ENCODE peak calls at places on chromosome 7, in seven cellular contexts. V is body of pancreas, B is right lobe of liver, K is endothelial cell of umbilical vein, M is spleen, Q is testis, P is tibial nerve. E is an unnamed sample.

GRCh38 chr7:135177021-135177696 is 6.7 kb upstream of the CYREN start:
- DNase-seq in P (no peak), B (no peak), Q (no peak), V (no peak), M (peak), K (no peak), E (no peak)

GRCh38 chr7:122864838-122865237 is 21.4 kb downstream of the CADPS2 start:
- DNase-seq in M (no peak), P (no peak), V (no peak), B (no peak), K (no peak), Q (no peak), E (no peak)

GRCh38 chr7:134625571-134625970 is 21.1 kb upstream of the BPGM start:
- DNase-seq in M (no peak), V (no peak), P (no peak), K (no peak), B (no peak), Q (no peak), E (no peak)

GRCh38 chr7:87218941-87219544 is 489 bp downstream of the TMEM243 start:
- DNase-seq in P (peak), V (peak), M (peak), B (peak), K (no peak), Q (peak), E (peak)

GRCh38 chr7:98875501-98875900 is 2.8 kb upstream of the TRRAP start:
- DNase-seq in Q (peak), P (no peak), M (peak), K (no peak), B (peak), V (no peak), E (peak)

GRCh38 chr7:151726875-151727578 is 149.9 kb downstream of the PRKAG2 start:
- DNase-seq in P (no peak), V (no peak), K (no peak), B (peak), Q (no peak), M (no peak), E (no peak)

GRCh38 chr7:74334026-74334425 is 44.8 kb downstream of the CLIP2 start:
- DNase-seq in K (no peak), M (no peak), Q (no peak), V (peak), B (no peak), P (no peak), E (no peak)

GRCh38 chr7:91915401-91916067 is 25.1 kb upstream of the AKAP9 start:
- DNase-seq in V (no peak), K (no peak), M (no peak), B (no peak), P (no peak), Q (no peak), E (no peak)

GRCh38 chr7:157609932-157610640 is 273.3 kb downstream of the DNAJB6 start:
- DNase-seq in V (no peak), B (no peak), Q (no peak), P (no peak), M (peak), K (no peak), E (no peak)

GRCh38 chr7:135774284-135774683 is 25.7 kb upstream of the FAM180A start:
- DNase-seq in K (peak), B (no peak), Q (no peak), V (peak), P (no peak), M (no peak), E (no peak)

GRCh38 chr7:133207687-133208086 is 45.2 kb upstream of the EXOC4 start:
- DNase-seq in M (no peak), B (no peak), K (no peak), V (no peak), Q (no peak), P (no peak), E (no peak)

GRCh38 chr7:84058311-84059076 is 136.1 kb downstream of the SEMA3A start:
- DNase-seq in Q (no peak), B (no peak), V (no peak), M (no peak), K (peak), P (no peak), E (no peak)

GRCh38 chr7:120064565-120064964 is 208.4 kb upstream of the KCND2 start:
- DNase-seq in Q (no peak), M (no peak), B (no peak), P (no peak), K (no peak), V (no peak), E (no peak)

GRCh38 chr7:83429493-83429892 is 219.4 kb downstream of the SEMA3E start:
- DNase-seq in M (no peak), K (no peak), P (no peak), B (no peak), V (no peak), Q (no peak), E (no peak)

GRCh38 chr7:48101880-48102448 is 12.9 kb downstream of the UPP1 start:
- DNase-seq in P (no peak), V (no peak), K (no peak), B (no peak), M (no peak), Q (no peak), E (no peak)

GRCh38 chr7:149003560-149004305 is 24.6 kb downstream of the PDIA4 start:
- DNase-seq in K (no peak), P (no peak), B (no peak), V (no peak), M (peak), Q (no peak), E (no peak)

GRCh38 chr7:78018541-78019456 is 220.2 kb downstream of the PHTF2 start:
- DNase-seq in Q (peak), P (peak), B (no peak), V (peak), K (peak), M (peak), E (peak)

GRCh38 chr7:22137466-22137865 is 191.8 kb upstream of the CDCA7L start:
- DNase-seq in B (no peak), M (no peak), P (no peak), V (no peak), K (no peak), Q (no peak), E (no peak)

GRCh38 chr7:78863248-78863647 is 590.2 kb downstream of the MAGI2 start:
- DNase-seq in P (no peak), K (no peak), V (no peak), Q (no peak), M (no peak), B (no peak), E (no peak)

GRCh38 chr7:126605553-126605952 is 647.2 kb downstream of the GRM8 start:
- DNase-seq in P (no peak), B (no peak), M (no peak), V (no peak), K (no peak), Q (no peak), E (no peak)

GRCh38 chr7:123665896-123666295 is 10.2 kb downstream of the LMOD2 start:
- DNase-seq in V (no peak), K (no peak), B (peak), P (no peak), M (no peak), Q (no peak), E (no peak)

DNA sequence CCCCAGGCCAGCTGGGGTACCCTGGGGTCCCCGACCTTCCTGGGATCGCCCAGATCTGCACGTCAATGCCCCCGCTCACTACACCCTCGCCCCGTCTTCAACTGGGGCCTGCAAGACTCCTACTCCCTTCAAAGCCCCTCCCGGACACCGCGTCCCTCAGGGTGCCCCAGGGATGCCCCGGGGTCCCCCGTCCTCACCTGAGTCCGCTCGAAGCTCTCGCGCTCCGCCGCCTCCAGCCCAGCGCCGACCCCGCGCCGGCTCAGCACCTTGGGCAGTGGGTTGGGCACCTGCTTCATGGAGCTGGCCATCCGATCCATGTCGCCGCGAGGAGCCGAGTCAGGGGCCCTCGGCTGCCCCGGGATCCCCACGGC is at the start of gene HIP1:
- DNase-seq in M (no peak), V (no peak), B (no peak), Q (no peak), K (no peak), P (no peak), E (no peak)
- TF ChIP-seq POLR2A in M (no peak), V (no peak), B (no peak), Q (no peak), K (no peak), P (peak), E (no peak)

GRCh38 chr7:154289119-154289518 is 236.9 kb downstream of the DPP6 start:
- DNase-seq in V (no peak), P (no peak), M (peak), Q (no peak), K (no peak), B (no peak), E (no peak)

GRCh38 chr7:154287370-154287769 is 235.2 kb downstream of the DPP6 start:
- DNase-seq in B (no peak), P (no peak), M (peak), V (no peak), K (no peak), Q (no peak), E (no peak)
- TF ChIP-seq CTCF in B (no peak), P (no peak), M (no peak), V (no peak), K (no peak), Q (no peak), E (no peak)

DNA sequence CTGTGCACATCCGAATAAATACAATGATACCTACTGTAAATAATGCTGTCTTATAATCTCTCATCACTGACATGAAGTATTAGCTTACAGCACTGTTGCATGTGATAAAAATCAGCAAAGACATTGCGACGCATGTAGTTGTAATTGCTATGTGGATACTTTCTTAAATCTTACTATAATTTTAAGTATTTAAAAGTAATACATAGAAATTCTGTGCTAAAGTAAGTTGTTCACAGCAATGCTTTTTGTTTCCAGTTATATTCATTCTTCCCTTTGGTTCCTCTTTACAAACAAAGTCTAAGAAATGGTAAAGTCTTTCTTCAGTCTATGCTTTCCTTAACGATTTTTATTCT is 113.7 kb upstream of the DGKB start:
- DNase-seq in P (no peak), K (no peak), V (no peak), B (no peak), Q (no peak), M (no peak), E (no peak)
- H3K27ac ChIP-seq in P (no peak), K (no peak), V (no peak), B (no peak), Q (no peak), M (no peak), E (no peak)

GRCh38 chr7:2244404-2244803 is 2.4 kb downstream of the NUDT1 start:
- DNase-seq in M (no peak), B (no peak), Q (no peak), V (no peak), P (no peak), K (no peak), E (no peak)

GRCh38 chr7:2241580-2242540 is at the start of the genes MRM2 and NUDT1:
- DNase-seq in B (peak), Q (peak), V (peak), M (peak), K (peak), P (peak), E (peak)

GRCh38 chr7:2245883-2246679 is 4.1 kb downstream of the NUDT1 start:
- DNase-seq in P (no peak), Q (no peak), K (no peak), B (no peak), M (no peak), V (peak), E (no peak)

GRCh38 chr7:2243483-2243840 is 1.4 kb downstream of the NUDT1 start:
- DNase-seq in P (no peak), Q (no peak), B (no peak), V (no peak), M (no peak), K (no peak), E (no peak)

GRCh38 chr7:2242541-2243482 is 786 bp downstream of the NUDT1 start:
- DNase-seq in B (no peak), M (no peak), Q (no peak), K (peak), V (no peak), P (no peak), E (no peak)
- TF ChIP-seq POLR2A in B (no peak), M (no peak), Q (no peak), K (no peak), V (no peak), P (no peak), E (no peak)

GRCh38 chr7:264541-265191 is 25.3 kb upstream of the FOXL3 start:
- DNase-seq in P (no peak), V (peak), M (peak), K (no peak), B (peak), Q (no peak), E (no peak)

GRCh38 chr7:268991-269390 is 21.0 kb upstream of the FOXL3 start:
- DNase-seq in M (no peak), B (no peak), V (no peak), P (no peak), K (no peak), Q (no peak), E (peak)

GRCh38 chr7:265998-266850 is 23.7 kb upstream of the FOXL3 start:
- DNase-seq in B (no peak), V (no peak), Q (no peak), M (peak), K (no peak), P (peak), E (no peak)

GRCh38 chr7:265192-265997 is 24.6 kb upstream of the FOXL3 start:
- DNase-seq in B (no peak), M (peak), V (no peak), Q (no peak), K (no peak), P (peak), E (no peak)

DNA sequence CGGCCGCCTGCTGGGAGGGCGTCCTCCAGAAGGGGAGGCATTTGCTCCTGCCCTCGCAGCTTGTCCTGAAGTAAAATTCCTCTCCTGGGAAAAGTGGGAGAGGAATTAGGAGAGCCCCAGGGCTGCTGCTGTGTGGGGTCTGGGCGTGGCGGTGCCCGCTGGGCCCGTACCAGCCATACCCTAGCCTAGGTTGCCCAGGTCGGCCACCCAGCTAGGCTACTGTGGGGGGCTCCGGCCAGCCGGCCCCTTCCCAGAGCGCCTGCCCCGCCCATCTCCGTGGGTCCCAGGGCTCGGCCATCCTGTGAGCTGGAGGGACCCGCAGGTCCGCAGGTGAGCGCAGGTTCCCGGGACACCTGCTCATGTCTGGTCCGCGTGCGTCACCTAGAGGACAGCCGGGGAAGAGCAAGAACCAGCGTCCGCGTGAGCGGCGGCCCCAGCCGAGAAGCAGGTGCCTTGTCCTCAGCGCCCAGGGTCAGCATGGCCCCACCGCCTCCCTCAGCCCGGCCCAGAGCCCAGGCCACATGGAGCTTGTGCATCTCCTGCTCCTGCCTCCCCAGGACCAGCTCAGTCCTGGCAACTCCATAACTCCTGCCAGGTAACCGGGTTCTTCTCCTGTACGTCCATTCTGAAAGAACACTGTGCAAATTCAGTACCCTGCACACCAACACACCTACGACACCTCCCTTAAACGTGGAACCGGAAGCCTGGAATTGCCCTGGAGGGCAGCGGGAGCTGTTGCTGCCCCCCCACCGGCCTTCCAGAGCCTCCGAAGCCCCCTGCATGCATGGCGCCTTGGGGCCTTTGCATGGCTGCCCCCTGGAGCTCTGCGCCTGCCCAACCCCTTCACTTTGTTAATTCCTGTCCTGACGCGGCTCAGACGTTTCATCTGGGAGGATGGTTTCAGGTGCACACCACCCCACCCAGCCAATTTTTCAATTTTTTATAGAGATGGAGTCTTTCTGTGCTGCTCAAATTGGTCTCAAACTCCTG is 22.8 kb upstream of the FOXL3 start:
- DNase-seq in M (peak), Q (no peak), K (no peak), V (peak), B (no peak), P (peak), E (peak)
- TF ChIP-seq CTCF in M (no peak), Q (no peak), K (peak), V (peak), B (peak), P (peak), E (no peak)